ENCODE peak calls at places on chromosomes 7 and 10, in nine cellular contexts. One of them, this sample, is unnamed.

GRCh38 chr7:22375359-22376048 is 18.6 kb upstream of the RAPGEF5 start:
- DNase-seq in fibroblast of lung: no peak
- DNase-seq in RKO: no peak
- DNase-seq in pancreas: no peak
- DNase-seq in germinal center: no peak
- DNase-seq in A549: no peak
- DNase-seq in stimulated activated CD4-positive, alpha-beta T cell treated with anti-CD3 and anti-CD28 coated beads, Interleukin-2, amount 100 ng/mL, for 48 hours: no peak
- DNase-seq in Right ventricle myocardium inferior: no peak
- DNase-seq in naive B cell: no peak
- DNase-seq in this sample: no peak

GRCh38 chr10:74202356-74202755 is 51.3 kb downstream of the ADK start:
- DNase-seq in fibroblast of lung: peak
- DNase-seq in germinal center: no peak
- DNase-seq in Right ventricle myocardium inferior: no peak
- DNase-seq in A549: no peak
- DNase-seq in pancreas: no peak
- DNase-seq in RKO: no peak
- DNase-seq in stimulated activated CD4-positive, alpha-beta T cell treated with anti-CD3 and anti-CD28 coated beads, Interleukin-2, amount 100 ng/mL, for 48 hours: no peak
- DNase-seq in naive B cell: no peak
- DNase-seq in this sample: no peak

GRCh38 chr7:80517177-80517804 is 5.4 kb upstream of the GNAT3 start:
- DNase-seq in stimulated activated CD4-positive, alpha-beta T cell treated with anti-CD3 and anti-CD28 coated beads, Interleukin-2, amount 100 ng/mL, for 48 hours: no peak
- DNase-seq in germinal center: no peak
- DNase-seq in naive B cell: no peak
- DNase-seq in pancreas: no peak
- DNase-seq in A549: no peak
- DNase-seq in fibroblast of lung: no peak
- DNase-seq in RKO: no peak
- DNase-seq in Right ventricle myocardium inferior: no peak
- DNase-seq in this sample: no peak

GRCh38 chr7:468681-469590 is 50.7 kb downstream of the PDGFA start:
- DNase-seq in pancreas: no peak
- DNase-seq in fibroblast of lung: peak
- DNase-seq in Right ventricle myocardium inferior: no peak
- DNase-seq in stimulated activated CD4-positive, alpha-beta T cell treated with anti-CD3 and anti-CD28 coated beads, Interleukin-2, amount 100 ng/mL, for 48 hours: no peak
- DNase-seq in A549: no peak
- DNase-seq in RKO: no peak
- DNase-seq in naive B cell: peak
- DNase-seq in germinal center: no peak
- DNase-seq in this sample: no peak

GRCh38 chr7:128236924-128237586 is 4.0 kb upstream of the LEP start:
- DNase-seq in pancreas: no peak
- DNase-seq in germinal center: no peak
- DNase-seq in RKO: peak
- DNase-seq in Right ventricle myocardium inferior: no peak
- DNase-seq in naive B cell: no peak
- DNase-seq in A549: peak
- DNase-seq in stimulated activated CD4-positive, alpha-beta T cell treated with anti-CD3 and anti-CD28 coated beads, Interleukin-2, amount 100 ng/mL, for 48 hours: no peak
- DNase-seq in fibroblast of lung: peak
- DNase-seq in this sample: no peak

GRCh38 chr10:5497948-5498730 is 1.2 kb downstream of the CALML5 start:
- DNase-seq in A549: no peak
- DNase-seq in RKO: no peak
- DNase-seq in pancreas: no peak
- DNase-seq in germinal center: no peak
- DNase-seq in fibroblast of lung: no peak
- DNase-seq in Right ventricle myocardium inferior: no peak
- DNase-seq in stimulated activated CD4-positive, alpha-beta T cell treated with anti-CD3 and anti-CD28 coated beads, Interleukin-2, amount 100 ng/mL, for 48 hours: no peak
- DNase-seq in naive B cell: no peak
- DNase-seq in this sample: no peak

GRCh38 chr7:29920491-29920890 is 69.1 kb downstream of the SCRN1 start:
- DNase-seq in pancreas: no peak
- DNase-seq in fibroblast of lung: no peak
- DNase-seq in A549: no peak
- DNase-seq in germinal center: no peak
- DNase-seq in stimulated activated CD4-positive, alpha-beta T cell treated with anti-CD3 and anti-CD28 coated beads, Interleukin-2, amount 100 ng/mL, for 48 hours: no peak
- DNase-seq in RKO: no peak
- DNase-seq in naive B cell: no peak
- DNase-seq in Right ventricle myocardium inferior: no peak
- DNase-seq in this sample: no peak

GRCh38 chr10:22329150-22329549 is 8.3 kb downstream of the BMI1 start:
- DNase-seq in Right ventricle myocardium inferior: no peak
- DNase-seq in stimulated activated CD4-positive, alpha-beta T cell treated with anti-CD3 and anti-CD28 coated beads, Interleukin-2, amount 100 ng/mL, for 48 hours: no peak
- DNase-seq in naive B cell: no peak
- DNase-seq in RKO: no peak
- DNase-seq in fibroblast of lung: no peak
- DNase-seq in germinal center: no peak
- DNase-seq in pancreas: no peak
- DNase-seq in A549: no peak
- DNase-seq in this sample: no peak

GRCh38 chr10:33939892-33940291 is 605.4 kb upstream of the NRP1 start:
- DNase-seq in germinal center: no peak
- DNase-seq in A549: no peak
- DNase-seq in Right ventricle myocardium inferior: no peak
- DNase-seq in RKO: no peak
- DNase-seq in fibroblast of lung: no peak
- DNase-seq in stimulated activated CD4-positive, alpha-beta T cell treated with anti-CD3 and anti-CD28 coated beads, Interleukin-2, amount 100 ng/mL, for 48 hours: no peak
- DNase-seq in pancreas: no peak
- DNase-seq in naive B cell: no peak
- DNase-seq in this sample: no peak

GRCh38 chr7:57308631-57309408 is 141.2 kb upstream of the ZNF716 start:
- DNase-seq in fibroblast of lung: no peak
- DNase-seq in Right ventricle myocardium inferior: no peak
- DNase-seq in naive B cell: no peak
- DNase-seq in germinal center: no peak
- DNase-seq in stimulated activated CD4-positive, alpha-beta T cell treated with anti-CD3 and anti-CD28 coated beads, Interleukin-2, amount 100 ng/mL, for 48 hours: no peak
- DNase-seq in pancreas: no peak
- DNase-seq in A549: no peak
- DNase-seq in RKO: peak
- DNase-seq in this sample: no peak

GRCh38 chr10:118543714-118544400 is 51.6 kb downstream of the PRLHR start:
- DNase-seq in A549: peak
- DNase-seq in fibroblast of lung: peak
- DNase-seq in stimulated activated CD4-positive, alpha-beta T cell treated with anti-CD3 and anti-CD28 coated beads, Interleukin-2, amount 100 ng/mL, for 48 hours: peak
- DNase-seq in germinal center: peak
- DNase-seq in pancreas: peak
- DNase-seq in Right ventricle myocardium inferior: no peak
- DNase-seq in RKO: peak
- DNase-seq in naive B cell: no peak
- DNase-seq in this sample: no peak

GRCh38 chr10:94183666-94184264 is 179.0 kb downstream of the NOC3L start:
- DNase-seq in stimulated activated CD4-positive, alpha-beta T cell treated with anti-CD3 and anti-CD28 coated beads, Interleukin-2, amount 100 ng/mL, for 48 hours: peak
- DNase-seq in fibroblast of lung: peak
- DNase-seq in A549: peak
- DNase-seq in germinal center: no peak
- DNase-seq in RKO: peak
- DNase-seq in Right ventricle myocardium inferior: no peak
- DNase-seq in pancreas: no peak
- DNase-seq in naive B cell: no peak
- DNase-seq in this sample: no peak

GRCh38 chr10:110334061-110334656 is 29.4 kb upstream of the SMNDC1 start:
- DNase-seq in pancreas: no peak
- DNase-seq in Right ventricle myocardium inferior: no peak
- DNase-seq in fibroblast of lung: no peak
- DNase-seq in A549: no peak
- DNase-seq in stimulated activated CD4-positive, alpha-beta T cell treated with anti-CD3 and anti-CD28 coated beads, Interleukin-2, amount 100 ng/mL, for 48 hours: no peak
- DNase-seq in germinal center: no peak
- DNase-seq in RKO: no peak
- DNase-seq in naive B cell: no peak
- DNase-seq in this sample: no peak

GRCh38 chr7:104914427-104914826 is 99.6 kb upstream of the KMT2E start:
- DNase-seq in pancreas: no peak
- DNase-seq in germinal center: no peak
- DNase-seq in A549: no peak
- DNase-seq in Right ventricle myocardium inferior: no peak
- DNase-seq in naive B cell: no peak
- DNase-seq in stimulated activated CD4-positive, alpha-beta T cell treated with anti-CD3 and anti-CD28 coated beads, Interleukin-2, amount 100 ng/mL, for 48 hours: no peak
- DNase-seq in fibroblast of lung: no peak
- DNase-seq in RKO: no peak
- DNase-seq in this sample: no peak

GRCh38 chr10:126670886-126671285 is 393 bp upstream of the C10orf90 start:
- DNase-seq in Right ventricle myocardium inferior: no peak
- DNase-seq in naive B cell: no peak
- DNase-seq in RKO: no peak
- DNase-seq in A549: no peak
- DNase-seq in fibroblast of lung: no peak
- DNase-seq in germinal center: no peak
- DNase-seq in stimulated activated CD4-positive, alpha-beta T cell treated with anti-CD3 and anti-CD28 coated beads, Interleukin-2, amount 100 ng/mL, for 48 hours: no peak
- DNase-seq in pancreas: no peak
- DNase-seq in this sample: no peak

GRCh38 chr7:129779602-129780256 is 168.2 kb downstream of the NRF1 start:
- DNase-seq in fibroblast of lung: no peak
- DNase-seq in germinal center: peak
- DNase-seq in naive B cell: peak
- DNase-seq in Right ventricle myocardium inferior: no peak
- DNase-seq in pancreas: no peak
- DNase-seq in stimulated activated CD4-positive, alpha-beta T cell treated with anti-CD3 and anti-CD28 coated beads, Interleukin-2, amount 100 ng/mL, for 48 hours: no peak
- DNase-seq in RKO: peak
- DNase-seq in A549: no peak
- DNase-seq in this sample: no peak

GRCh38 chr7:105173586-105173985 is 159.6 kb downstream of the KMT2E start:
- DNase-seq in pancreas: no peak
- DNase-seq in stimulated activated CD4-positive, alpha-beta T cell treated with anti-CD3 and anti-CD28 coated beads, Interleukin-2, amount 100 ng/mL, for 48 hours: no peak
- DNase-seq in naive B cell: no peak
- DNase-seq in A549: no peak
- DNase-seq in Right ventricle myocardium inferior: no peak
- DNase-seq in germinal center: no peak
- DNase-seq in fibroblast of lung: no peak
- DNase-seq in RKO: no peak
- DNase-seq in this sample: no peak

GRCh38 chr7:156230576-156230975 is 410.0 kb upstream of the RNF32 start:
- DNase-seq in RKO: no peak
- DNase-seq in pancreas: no peak
- DNase-seq in A549: no peak
- DNase-seq in stimulated activated CD4-positive, alpha-beta T cell treated with anti-CD3 and anti-CD28 coated beads, Interleukin-2, amount 100 ng/mL, for 48 hours: no peak
- DNase-seq in germinal center: no peak
- DNase-seq in Right ventricle myocardium inferior: no peak
- DNase-seq in naive B cell: no peak
- DNase-seq in fibroblast of lung: no peak
- DNase-seq in this sample: no peak

GRCh38 chr7:144027070-144027469 is 21.7 kb upstream of the OR2A5 start:
- DNase-seq in pancreas: no peak
- DNase-seq in stimulated activated CD4-positive, alpha-beta T cell treated with anti-CD3 and anti-CD28 coated beads, Interleukin-2, amount 100 ng/mL, for 48 hours: no peak
- DNase-seq in fibroblast of lung: peak
- DNase-seq in naive B cell: no peak
- DNase-seq in Right ventricle myocardium inferior: no peak
- DNase-seq in A549: peak
- DNase-seq in RKO: peak
- DNase-seq in germinal center: no peak
- DNase-seq in this sample: no peak

GRCh38 chr10:98687685-98688084 is 240.9 kb upstream of the HPS1 start:
- DNase-seq in Right ventricle myocardium inferior: no peak
- DNase-seq in RKO: no peak
- DNase-seq in germinal center: no peak
- DNase-seq in fibroblast of lung: no peak
- DNase-seq in pancreas: no peak
- DNase-seq in A549: no peak
- DNase-seq in stimulated activated CD4-positive, alpha-beta T cell treated with anti-CD3 and anti-CD28 coated beads, Interleukin-2, amount 100 ng/mL, for 48 hours: no peak
- DNase-seq in naive B cell: no peak
- DNase-seq in this sample: no peak

GRCh38 chr10:127151541-127151940 is 44.9 kb downstream of the INSYN2A start:
- DNase-seq in A549: peak
- DNase-seq in germinal center: no peak
- DNase-seq in RKO: no peak
- DNase-seq in Right ventricle myocardium inferior: no peak
- DNase-seq in naive B cell: no peak
- DNase-seq in pancreas: no peak
- DNase-seq in stimulated activated CD4-positive, alpha-beta T cell treated with anti-CD3 and anti-CD28 coated beads, Interleukin-2, amount 100 ng/mL, for 48 hours: no peak
- DNase-seq in fibroblast of lung: peak
- DNase-seq in this sample: no peak

GRCh38 chr7:125061776-125062397 is 132.3 kb upstream of the POT1 start:
- DNase-seq in pancreas: no peak
- DNase-seq in RKO: peak
- DNase-seq in naive B cell: no peak
- DNase-seq in stimulated activated CD4-positive, alpha-beta T cell treated with anti-CD3 and anti-CD28 coated beads, Interleukin-2, amount 100 ng/mL, for 48 hours: no peak
- DNase-seq in germinal center: no peak
- DNase-seq in Right ventricle myocardium inferior: no peak
- DNase-seq in fibroblast of lung: peak
- DNase-seq in A549: peak
- DNase-seq in this sample: no peak

GRCh38 chr10:20616918-20617801 is 280.0 kb downstream of the NEBL start:
- DNase-seq in fibroblast of lung: no peak
- DNase-seq in naive B cell: no peak
- DNase-seq in RKO: no peak
- DNase-seq in pancreas: no peak
- DNase-seq in stimulated activated CD4-positive, alpha-beta T cell treated with anti-CD3 and anti-CD28 coated beads, Interleukin-2, amount 100 ng/mL, for 48 hours: no peak
- DNase-seq in A549: no peak
- DNase-seq in Right ventricle myocardium inferior: no peak
- DNase-seq in germinal center: no peak
- DNase-seq in this sample: no peak

GRCh38 chr7:20306499-20306946 is 24.2 kb upstream of the ITGB8 start:
- DNase-seq in Right ventricle myocardium inferior: no peak
- DNase-seq in germinal center: no peak
- DNase-seq in RKO: no peak
- DNase-seq in stimulated activated CD4-positive, alpha-beta T cell treated with anti-CD3 and anti-CD28 coated beads, Interleukin-2, amount 100 ng/mL, for 48 hours: no peak
- DNase-seq in naive B cell: no peak
- DNase-seq in A549: no peak
- DNase-seq in pancreas: no peak
- DNase-seq in fibroblast of lung: peak
- DNase-seq in this sample: no peak

GRCh38 chr7:30648744-30649540 is 33.3 kb downstream of the CRHR2 start:
- DNase-seq in naive B cell: no peak
- DNase-seq in pancreas: peak
- DNase-seq in A549: no peak
- DNase-seq in Right ventricle myocardium inferior: no peak
- DNase-seq in RKO: no peak
- DNase-seq in stimulated activated CD4-positive, alpha-beta T cell treated with anti-CD3 and anti-CD28 coated beads, Interleukin-2, amount 100 ng/mL, for 48 hours: no peak
- DNase-seq in fibroblast of lung: no peak
- DNase-seq in germinal center: no peak
- DNase-seq in this sample: no peak

GRCh38 chr7:2444476-2444875 is 31.7 kb downstream of the GRIFIN start:
- DNase-seq in Right ventricle myocardium inferior: peak
- DNase-seq in A549: no peak
- DNase-seq in naive B cell: no peak
- DNase-seq in pancreas: no peak
- DNase-seq in germinal center: no peak
- DNase-seq in RKO: no peak
- DNase-seq in stimulated activated CD4-positive, alpha-beta T cell treated with anti-CD3 and anti-CD28 coated beads, Interleukin-2, amount 100 ng/mL, for 48 hours: no peak
- DNase-seq in fibroblast of lung: peak
- DNase-seq in this sample: peak

GRCh38 chr7:42678315-42678714 is 233.6 kb downstream of the C7orf25 start:
- DNase-seq in pancreas: no peak
- DNase-seq in stimulated activated CD4-positive, alpha-beta T cell treated with anti-CD3 and anti-CD28 coated beads, Interleukin-2, amount 100 ng/mL, for 48 hours: no peak
- DNase-seq in fibroblast of lung: peak
- DNase-seq in RKO: no peak
- DNase-seq in Right ventricle myocardium inferior: no peak
- DNase-seq in naive B cell: no peak
- DNase-seq in A549: no peak
- DNase-seq in germinal center: no peak
- DNase-seq in this sample: no peak

GRCh38 chr7:17965600-17965999 is 25.3 kb upstream of the SNX13 start:
- DNase-seq in germinal center: no peak
- DNase-seq in pancreas: no peak
- DNase-seq in Right ventricle myocardium inferior: no peak
- DNase-seq in RKO: no peak
- DNase-seq in naive B cell: no peak
- DNase-seq in A549: no peak
- DNase-seq in fibroblast of lung: peak
- DNase-seq in stimulated activated CD4-positive, alpha-beta T cell treated with anti-CD3 and anti-CD28 coated beads, Interleukin-2, amount 100 ng/mL, for 48 hours: no peak
- DNase-seq in this sample: no peak

GRCh38 chr7:140322759-140323158 is 75.6 kb downstream of the SLC37A3 start:
- DNase-seq in naive B cell: no peak
- DNase-seq in pancreas: no peak
- DNase-seq in stimulated activated CD4-positive, alpha-beta T cell treated with anti-CD3 and anti-CD28 coated beads, Interleukin-2, amount 100 ng/mL, for 48 hours: no peak
- DNase-seq in A549: no peak
- DNase-seq in germinal center: no peak
- DNase-seq in fibroblast of lung: no peak
- DNase-seq in Right ventricle myocardium inferior: no peak
- DNase-seq in RKO: no peak
- DNase-seq in this sample: no peak

GRCh38 chr10:96470108-96470743 is 43.5 kb downstream of the TLL2 start:
- DNase-seq in naive B cell: no peak
- DNase-seq in pancreas: no peak
- DNase-seq in fibroblast of lung: peak
- DNase-seq in Right ventricle myocardium inferior: no peak
- DNase-seq in germinal center: peak
- DNase-seq in A549: peak
- DNase-seq in RKO: peak
- DNase-seq in stimulated activated CD4-positive, alpha-beta T cell treated with anti-CD3 and anti-CD28 coated beads, Interleukin-2, amount 100 ng/mL, for 48 hours: peak
- DNase-seq in this sample: peak

This sample was measured in Right ventricle myocardium superior.